ENCODE peak calls at places on chromosomes 2 and 18, in seven cellular contexts. I is HCT116, A is HepG2, H is GM12878, M is K562, C is T47D, N is H1. X is an unnamed sample.

GRCh38 chr2:133012847-133013734 is 343.1 kb upstream of the LYPD1 start:
- DNase-seq in I (no peak), A (no peak), H (peak; percentile 15), M (no peak), C (no peak), N (no peak), X (no peak)

GRCh38 chr18:32158108-32158624 is 31.7 kb upstream of the MEP1B start:
- DNase-seq in I (peak; percentile 85), A (peak; percentile 81), H (peak; percentile 20), M (peak; percentile 89), C (peak; percentile 43), N (peak; percentile 76), X (peak; percentile 76)

GRCh38 chr2:175557810-175558377 is 376.4 kb upstream of the ATP5MC3 start:
- DNase-seq in I (no peak), A (no peak), H (no peak), M (no peak), C (no peak), N (no peak), X (no peak)

GRCh38 chr18:69161383-69162028 is 239.2 kb upstream of the DOK6 start:
- DNase-seq in I (no peak), A (peak; percentile 60), H (no peak), M (peak; percentile 0), C (no peak), N (no peak), X (no peak)

GRCh38 chr2:33426666-33427231 is 49.7 kb upstream of the RASGRP3 start:
- DNase-seq in I (no peak), A (peak; percentile 23), H (no peak), M (peak; percentile 52), C (no peak), N (no peak), X (no peak)

GRCh38 chr2:224816816-224817215 is 100.7 kb upstream of the CCDC195 start:
- DNase-seq in I (peak; percentile 15), A (peak; percentile 5), H (no peak), M (no peak), C (no peak), N (no peak), X (no peak)

GRCh38 chr2:227545990-227546389 is 52.7 kb upstream of the SCYGR2 start:
- DNase-seq in I (no peak), A (peak; percentile 40), H (no peak), M (peak; percentile 23), C (no peak), N (no peak), X (no peak)

GRCh38 chr2:197121255-197121654 is 189.3 kb downstream of the ANKRD44 start:
- DNase-seq in I (no peak), A (no peak), H (no peak), M (no peak), C (no peak), N (no peak), X (no peak)

GRCh38 chr2:119350311-119350998 is 16.2 kb downstream of the C2orf76 start:
- DNase-seq in I (no peak), A (no peak), H (no peak), M (peak; percentile 12), C (no peak), N (no peak), X (no peak)

GRCh38 chr2:119586085-119586484 is 41.8 kb downstream of the CFAP221 start:
- DNase-seq in I (no peak), A (no peak), H (no peak), M (no peak), C (no peak), N (no peak), X (no peak)

GRCh38 chr2:61582191-61582590 is 44.0 kb upstream of the XPO1 start:
- DNase-seq in I (no peak), A (no peak), H (no peak), M (no peak), C (no peak), N (peak; percentile 72), X (no peak)

GRCh38 chr18:48947583-48947982 is 3.2 kb downstream of the SMAD7 start:
- DNase-seq in I (no peak), A (no peak), H (no peak), M (no peak), C (no peak), N (no peak), X (peak; percentile 68)

GRCh38 chr2:203404996-203405395 is 76.8 kb downstream of the ABI2 start:
- DNase-seq in I (peak; percentile 53), A (no peak), H (no peak), M (no peak), C (no peak), N (no peak), X (no peak)

GRCh38 chr2:239106314-239106908 is 258.5 kb downstream of the TWIST2 start:
- DNase-seq in I (peak; percentile 18), A (peak; percentile 43), H (no peak), M (peak; percentile 18), C (peak; percentile 88), N (peak; percentile 15), X (peak; percentile 92)

GRCh38 chr2:40653829-40654228 is 201.9 kb upstream of the SLC8A1 start:
- DNase-seq in I (no peak), A (no peak), H (no peak), M (no peak), C (no peak), N (no peak), X (no peak)

GRCh38 chr2:121185571-121186074 is 99.4 kb downstream of the TFCP2L1 start:
- DNase-seq in I (peak; percentile 8), A (no peak), H (no peak), M (no peak), C (no peak), N (no peak), X (no peak)
- TF ChIP-seq JUND in I (no peak), A (no peak), H (no peak), M (no peak), C (no peak), N (no peak), X (no peak)

GRCh38 chr2:151849413-151850010 is 21.3 kb upstream of the ARL5A start:
- DNase-seq in I (no peak), A (peak; percentile 78), H (no peak), M (no peak), C (no peak), N (no peak), X (no peak)
- TF ChIP-seq JUND in I (no peak), A (no peak), H (no peak), M (no peak), C (no peak), N (no peak), X (no peak)

GRCh38 chr2:49219741-49220140 is 65.4 kb upstream of the FSHR start:
- DNase-seq in I (no peak), A (no peak), H (no peak), M (no peak), C (no peak), N (no peak), X (no peak)
- TF ChIP-seq JUND in I (no peak), A (no peak), H (no peak), M (no peak), C (no peak), N (no peak), X (no peak)

GRCh38 chr2:12284487-12284886 is 432.2 kb upstream of the TRIB2 start:
- DNase-seq in I (no peak), A (no peak), H (no peak), M (no peak), C (no peak), N (no peak), X (no peak)
- TF ChIP-seq JUND in I (no peak), A (no peak), H (no peak), M (no peak), C (no peak), N (no peak), X (peak; percentile 32)

DNA sequence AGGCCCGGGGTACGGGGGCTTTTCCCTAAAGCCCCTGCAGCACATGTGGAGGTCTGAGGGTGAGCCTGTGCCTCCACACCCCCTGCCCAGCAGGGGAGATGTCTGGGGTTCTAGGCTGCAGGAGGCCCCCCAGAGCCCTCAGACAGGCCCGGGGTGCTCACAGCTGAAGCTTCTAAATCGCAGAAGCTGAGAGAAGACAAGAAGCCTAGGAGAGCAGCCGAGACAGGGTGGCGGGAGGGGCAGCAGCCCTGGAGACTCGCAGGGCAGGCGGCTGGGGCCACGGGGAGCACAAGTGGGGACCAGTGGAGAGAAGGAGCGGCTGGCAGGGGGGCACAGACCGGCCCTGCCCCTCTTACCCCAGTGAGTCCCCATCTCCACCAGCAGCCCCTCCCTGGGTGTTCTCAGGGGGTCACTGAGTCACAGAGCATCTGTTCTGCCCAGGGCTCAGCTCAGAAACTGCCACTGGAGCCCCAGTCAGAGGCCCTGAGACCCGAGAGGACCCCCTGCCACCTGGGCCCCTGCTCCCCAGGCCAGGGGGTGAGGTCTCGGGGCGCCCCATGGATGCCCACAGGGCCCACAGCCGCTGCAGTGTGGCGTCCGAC is 26.1 kb downstream of the GPC1 start:
- DNase-seq in I (no peak), A (no peak), H (no peak), M (no peak), C (no peak), N (no peak), X (no peak)
- TF ChIP-seq JUND in I (no peak), A (no peak), H (no peak), M (no peak), C (no peak), N (no peak), X (no peak)

DNA sequence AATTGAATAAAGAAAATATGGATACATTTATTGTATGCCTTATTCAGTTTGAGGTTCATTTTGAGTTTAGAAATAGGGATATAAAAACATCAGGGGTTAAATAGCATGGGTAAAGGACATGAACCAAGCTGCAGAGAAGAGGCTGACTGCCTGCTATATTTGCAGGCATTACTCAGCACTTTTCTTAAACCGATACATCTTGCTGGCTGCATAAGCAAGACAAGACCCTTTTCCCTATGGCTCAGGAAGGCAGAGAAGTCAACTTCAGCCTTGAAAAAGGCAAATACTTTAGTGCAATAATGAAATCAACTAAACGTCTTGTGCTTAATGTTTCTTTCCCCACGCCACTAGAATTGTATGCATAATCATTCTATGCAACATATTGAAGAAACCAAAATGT is 36.4 kb downstream of the SCN1A start:
- DNase-seq in I (no peak), A (no peak), H (no peak), M (peak; percentile 68), C (no peak), N (no peak), X (no peak)
- TF ChIP-seq JUND in I (no peak), A (no peak), H (no peak), M (no peak), C (no peak), N (no peak), X (no peak)

GRCh38 chr2:30408961-30409387 is 38.1 kb upstream of the LCLAT1 start:
- DNase-seq in I (no peak), A (no peak), H (no peak), M (no peak), C (no peak), N (no peak), X (no peak)
- TF ChIP-seq JUND in I (no peak), A (no peak), H (no peak), M (no peak), C (no peak), N (no peak), X (no peak)